ENCODE peak calls at places on chromosomes 12 and 14, in seven cellular contexts. P is tibial artery, R is heart right ventricle, I is cardiac fibroblast, V is endodermal cell, F is coronary artery, S is GM13976. Y is an unnamed sample.

GRCh38 chr14:50670196-50670875 is 2.2 kb upstream of the SAV1 start:
- DNase-seq in P (no peak), I (no peak), F (no peak), R (no peak), V (peak), S (no peak), Y (no peak)

GRCh38 chr12:127559349-127560040 is 707.5 kb upstream of the TMEM132C start:
- DNase-seq in P (no peak), F (no peak), V (peak), S (no peak), I (peak), R (peak), Y (no peak)

GRCh38 chr12:53217049-53217929 is 10.2 kb upstream of the ITGB7 start:
- DNase-seq in P (no peak), R (no peak), S (no peak), F (no peak), V (peak), I (peak), Y (no peak)

GRCh38 chr12:25583545-25583944 is 30.5 kb upstream of the LMNTD1 start:
- DNase-seq in S (no peak), F (no peak), I (peak), V (peak), R (peak), P (peak), Y (no peak)

GRCh38 chr14:70011708-70012107 is 132.5 kb downstream of the SMOC1 start:
- DNase-seq in P (no peak), R (no peak), V (no peak), S (no peak), I (no peak), F (no peak), Y (no peak)

GRCh38 chr12:115474525-115475353 is 790.8 kb upstream of the TBX3 start:
- DNase-seq in S (no peak), F (no peak), R (no peak), I (no peak), V (peak), P (no peak), Y (no peak)

GRCh38 chr12:16369156-16369555 is 21.7 kb downstream of the MGST1 start:
- DNase-seq in S (no peak), R (no peak), F (no peak), I (peak), P (no peak), V (no peak), Y (no peak)

GRCh38 chr12:107591095-107591375 is 94.6 kb upstream of the PWP1 start:
- DNase-seq in P (no peak), I (no peak), V (no peak), R (no peak), F (no peak), S (no peak), Y (no peak)

GRCh38 chr12:106147956-106148355 is 9.2 kb upstream of the NUAK1 start:
- DNase-seq in V (peak), P (peak), S (no peak), I (no peak), R (peak), F (peak), Y (no peak)

GRCh38 chr12:129901256-129901655 is 2.6 kb downstream of the TMEM132D start:
- DNase-seq in S (no peak), V (no peak), I (no peak), P (no peak), R (no peak), F (no peak), Y (no peak)

GRCh38 chr14:54564799-54565235 is 2.1 kb upstream of the SAMD4A start:
- DNase-seq in R (no peak), F (no peak), P (peak), S (no peak), V (no peak), I (peak), Y (no peak)

GRCh38 chr12:53190108-53190729 is 9.5 kb upstream of the CSAD start:
- DNase-seq in I (peak), S (peak), P (peak), V (peak), F (peak), R (peak), Y (peak)

GRCh38 chr12:11847539-11847938 is 198.1 kb downstream of the ETV6 start:
- DNase-seq in R (no peak), F (no peak), I (no peak), P (no peak), S (no peak), V (peak), Y (no peak)

GRCh38 chr12:3107071-3107583 is 29.9 kb downstream of the TSPAN9 start:
- DNase-seq in S (no peak), V (peak), I (peak), R (no peak), F (no peak), P (no peak), Y (no peak)

GRCh38 chr14:75484711-75485429 is 37.4 kb upstream of the BATF start:
- DNase-seq in F (peak), V (no peak), I (no peak), P (no peak), S (no peak), R (no peak), Y (no peak)

GRCh38 chr12:26869908-26870459 is 37.0 kb upstream of the ITPR2 start:
- DNase-seq in P (no peak), V (peak), I (no peak), S (no peak), F (no peak), R (no peak), Y (no peak)

GRCh38 chr12:90229771-90230170 is 521.1 kb upstream of the ATP2B1 start:
- DNase-seq in P (no peak), V (peak), F (no peak), S (no peak), R (no peak), I (no peak), Y (no peak)

GRCh38 chr12:79344855-79345840 is 345.6 kb downstream of the PAWR start:
- DNase-seq in R (peak), F (no peak), V (peak), P (no peak), I (peak), S (peak), Y (peak)

GRCh38 chr12:57816001-57816854 is 2.3 kb downstream of the AVIL start:
- DNase-seq in F (no peak), S (no peak), R (no peak), I (no peak), P (no peak), V (no peak), Y (no peak)

GRCh38 chr12:103799504-103800251 is 41.4 kb downstream of the NT5DC3 start:
- DNase-seq in P (no peak), V (peak), R (no peak), I (peak), F (no peak), S (no peak), Y (no peak)

GRCh38 chr12:95204141-95204866 is 13.0 kb downstream of the FGD6 start:
- DNase-seq in I (peak), R (peak), V (peak), P (no peak), S (no peak), F (no peak), Y (no peak)

GRCh38 chr14:68784298-68784910 is 8.5 kb downstream of the ZFP36L1 start:
- DNase-seq in F (peak), P (no peak), I (peak), R (no peak), V (peak), S (no peak), Y (no peak)

GRCh38 chr12:89357297-89357730 is 5.0 kb upstream of the DUSP6 start:
- DNase-seq in F (no peak), R (no peak), V (peak), S (no peak), P (no peak), I (no peak), Y (no peak)

GRCh38 chr14:100011568-100012325 is 53.5 kb upstream of the EVL start:
- DNase-seq in F (no peak), S (no peak), R (no peak), P (no peak), I (no peak), V (no peak), Y (no peak)

GRCh38 chr14:105866841-105867321 is 340.5 kb downstream of the TMEM121 start:
- DNase-seq in V (peak), R (no peak), F (peak), S (no peak), P (peak), I (no peak), Y (no peak)

GRCh38 chr14:77714926-77715325 is 7.0 kb downstream of the SLIRP start:
- DNase-seq in V (no peak), S (no peak), F (no peak), P (no peak), I (no peak), R (no peak), Y (no peak)

GRCh38 chr12:3249081-3249800 is 172.1 kb downstream of the TSPAN9 start:
- DNase-seq in F (no peak), V (no peak), S (no peak), R (no peak), P (no peak), I (no peak), Y (no peak)

GRCh38 chr12:57897296-57897974 is 43.9 kb upstream of the ATP23 start:
- DNase-seq in V (peak), F (no peak), S (no peak), P (no peak), R (no peak), I (no peak), Y (no peak)

GRCh38 chr12:88510841-88511240 is 69.4 kb downstream of the KITLG start:
- DNase-seq in S (no peak), R (no peak), F (no peak), I (no peak), V (no peak), P (no peak), Y (no peak)

GRCh38 chr12:13163868-13164267 is 32.7 kb upstream of the EMP1 start:
- DNase-seq in S (no peak), R (no peak), V (peak), F (no peak), I (no peak), P (no peak), Y (no peak)

GRCh38 chr14:96097752-96098151 is 58.6 kb downstream of the C14orf132 start:
- DNase-seq in F (peak), S (peak), R (no peak), V (peak), P (peak), I (no peak), Y (no peak)

GRCh38 chr12:87427770-87428169 is 601.4 kb downstream of the C12orf50 start:
- DNase-seq in F (no peak), V (no peak), R (no peak), S (no peak), P (no peak), I (no peak), Y (no peak)

GRCh38 chr12:7068240-7068993 is 7.9 kb downstream of the C1S start:
- DNase-seq in I (no peak), S (no peak), F (peak), R (peak), P (no peak), V (no peak), Y (no peak)

GRCh38 chr14:89598548-89599186 is 181.6 kb upstream of the FOXN3 start:
- DNase-seq in R (no peak), I (peak), P (no peak), F (no peak), S (no peak), V (no peak), Y (no peak)

GRCh38 chr14:90548455-90548854 is 151.6 kb downstream of the CALM1 start:
- DNase-seq in F (no peak), P (no peak), V (no peak), I (no peak), S (no peak), R (no peak), Y (no peak)

GRCh38 chr12:14828896-14829295 is 14.4 kb downstream of the ART4 start:
- DNase-seq in S (peak), P (no peak), F (no peak), R (no peak), I (peak), V (peak), Y (peak)

GRCh38 chr12:93149228-93149627 is 220.1 kb upstream of the EEA1 start:
- DNase-seq in F (no peak), R (no peak), S (no peak), I (no peak), P (no peak), V (no peak), Y (no peak)

GRCh38 chr14:98428483-98428994 is 843.5 kb downstream of the BCL11B start:
- DNase-seq in R (no peak), P (no peak), I (no peak), F (no peak), V (no peak), S (no peak), Y (no peak)
- TF ChIP-seq CTCF in R (no peak), P (no peak), I (no peak), F (no peak), V (no peak), S (no peak), Y (no peak)

DNA sequence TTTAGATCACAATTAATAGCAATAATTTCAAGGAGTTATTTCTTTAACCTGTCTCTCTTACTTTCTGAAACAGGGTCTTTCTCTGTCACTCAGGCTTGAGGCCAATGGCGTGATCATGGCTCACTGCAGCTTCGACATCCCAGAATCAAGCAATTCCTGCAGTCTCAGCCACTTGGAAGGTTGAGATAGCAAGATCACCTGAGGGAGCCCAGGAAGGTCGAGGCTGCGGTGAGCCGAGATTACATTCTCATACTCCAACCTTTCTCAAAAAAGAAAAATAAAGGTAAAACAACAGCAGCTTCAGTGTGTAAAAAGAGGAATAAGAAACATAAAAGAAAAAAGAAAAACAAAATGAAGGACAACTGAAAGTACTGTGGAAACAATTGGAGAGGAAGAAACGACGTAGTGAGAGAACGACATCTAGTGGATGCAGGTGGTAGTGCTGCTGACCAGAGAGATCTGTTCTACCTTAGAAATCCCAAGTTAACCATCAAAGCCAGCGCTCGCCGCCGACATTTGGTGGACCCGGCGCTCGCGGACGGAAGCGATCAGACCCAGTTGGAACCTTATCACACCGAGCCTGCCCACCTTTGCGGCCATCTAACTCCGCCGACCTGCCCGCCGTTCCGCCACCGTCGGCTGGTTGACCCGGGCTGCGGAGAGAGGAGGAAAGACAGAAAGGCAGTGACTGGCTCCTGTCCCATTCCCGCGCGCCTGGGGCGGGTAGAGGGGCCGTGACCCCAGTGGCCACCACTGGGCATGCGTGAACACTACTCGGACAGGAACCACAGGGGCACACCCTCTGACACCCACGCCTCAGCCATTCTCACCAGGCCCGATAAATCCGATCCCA is 196.1 kb downstream of the ALG10 start:
- DNase-seq in P (peak), V (peak), R (peak), S (peak), I (peak), F (no peak), Y (peak)
- TF ChIP-seq CTCF in P (peak), V (peak), R (peak), S (peak), I (peak), F (peak), Y (peak)

DNA sequence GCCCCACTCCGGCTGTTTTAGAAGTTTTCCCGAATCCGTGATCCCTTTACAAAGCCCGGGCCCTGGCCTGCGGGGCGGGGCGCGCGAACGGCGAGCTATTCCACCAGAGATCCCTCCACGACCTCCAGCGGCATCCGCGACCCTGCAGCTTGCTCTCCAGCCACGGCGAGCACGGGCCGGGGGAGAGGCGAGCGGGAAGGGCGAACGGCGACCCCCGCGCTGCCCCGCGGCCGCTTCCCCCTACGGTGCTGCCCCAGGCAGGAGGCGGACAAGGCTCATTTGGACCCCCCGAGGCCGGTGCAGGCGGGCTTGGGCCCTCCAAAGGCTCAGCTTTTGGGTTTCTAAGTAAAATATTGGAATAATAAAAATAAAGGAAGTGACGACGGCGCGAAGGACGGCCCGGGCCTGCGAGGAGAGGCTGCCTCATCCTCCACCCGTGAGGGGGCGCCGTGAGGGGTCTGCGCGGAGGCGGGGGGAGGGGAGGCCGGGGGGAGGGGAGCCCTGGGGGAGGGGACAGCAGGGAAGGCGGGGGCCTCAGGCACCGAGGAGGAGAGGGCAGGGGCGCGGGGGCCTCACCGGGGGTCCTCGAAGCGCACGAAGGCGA is 600 bp downstream of the SRSF9 start:
- DNase-seq in V (no peak), R (peak), I (peak), S (peak), F (no peak), P (peak), Y (peak)
- TF ChIP-seq CTCF in V (no peak), R (no peak), I (no peak), S (peak), F (no peak), P (no peak), Y (no peak)

GRCh38 chr12:45547822-45548221 is 181.7 kb upstream of the ARID2 start:
- DNase-seq in F (no peak), P (no peak), S (no peak), I (peak), V (no peak), R (no peak), Y (no peak)
- TF ChIP-seq CTCF in F (no peak), P (no peak), S (peak), I (peak), V (no peak), R (no peak), Y (peak)